ENCODE peak calls at places on chromosomes 6 and 20, in five cellular contexts. One of them, this sample, is unnamed.

GRCh38 chr20:51318058-51318960 is 224.2 kb downstream of the NFATC2 start:
- DNase-seq in CD8-positive, alpha-beta T cell: peak
- DNase-seq in IMR-90: no peak
- DNase-seq in glutamatergic neuron: peak
- DNase-seq in endothelial cell: peak
- DNase-seq in this sample: peak

GRCh38 chr20:25005220-25005619 is 12.7 kb upstream of the APMAP start:
- DNase-seq in CD8-positive, alpha-beta T cell: no peak
- DNase-seq in endothelial cell: no peak
- DNase-seq in IMR-90: peak
- DNase-seq in glutamatergic neuron: no peak
- DNase-seq in this sample: no peak

GRCh38 chr6:136037885-136038460 is 186.5 kb downstream of the PDE7B start:
- DNase-seq in endothelial cell: no peak
- DNase-seq in glutamatergic neuron: no peak
- DNase-seq in IMR-90: peak
- DNase-seq in CD8-positive, alpha-beta T cell: no peak
- DNase-seq in this sample: no peak

GRCh38 chr20:50651676-50652075 is 39.7 kb downstream of the RIPOR3 start:
- DNase-seq in glutamatergic neuron: no peak
- DNase-seq in IMR-90: no peak
- DNase-seq in endothelial cell: no peak
- DNase-seq in CD8-positive, alpha-beta T cell: no peak
- DNase-seq in this sample: no peak

GRCh38 chr20:13035399-13036173 is 26.8 kb downstream of the SPTLC3 start:
- DNase-seq in glutamatergic neuron: no peak
- DNase-seq in IMR-90: no peak
- DNase-seq in CD8-positive, alpha-beta T cell: no peak
- DNase-seq in endothelial cell: no peak
- DNase-seq in this sample: no peak

GRCh38 chr20:47720636-47721427 is 64.4 kb downstream of the SULF2 start:
- DNase-seq in glutamatergic neuron: no peak
- DNase-seq in CD8-positive, alpha-beta T cell: no peak
- DNase-seq in endothelial cell: no peak
- DNase-seq in IMR-90: peak
- DNase-seq in this sample: no peak

GRCh38 chr6:16446241-16446640 is 207.9 kb downstream of the GMPR start:
- DNase-seq in CD8-positive, alpha-beta T cell: no peak
- DNase-seq in IMR-90: no peak
- DNase-seq in endothelial cell: no peak
- DNase-seq in glutamatergic neuron: no peak
- DNase-seq in this sample: no peak

GRCh38 chr6:129393659-129394058 is 316.3 kb downstream of the ARHGAP18 start:
- DNase-seq in IMR-90: no peak
- DNase-seq in CD8-positive, alpha-beta T cell: no peak
- DNase-seq in endothelial cell: no peak
- DNase-seq in glutamatergic neuron: no peak
- DNase-seq in this sample: no peak

GRCh38 chr20:13458860-13459451 is 179.8 kb downstream of the TASP1 start:
- DNase-seq in glutamatergic neuron: peak
- DNase-seq in IMR-90: peak
- DNase-seq in endothelial cell: peak
- DNase-seq in CD8-positive, alpha-beta T cell: no peak
- DNase-seq in this sample: peak

GRCh38 chr6:158560787-158561246 is 926 bp downstream of the TMEM181 start:
- DNase-seq in endothelial cell: no peak
- DNase-seq in IMR-90: no peak
- DNase-seq in CD8-positive, alpha-beta T cell: no peak
- DNase-seq in glutamatergic neuron: no peak
- DNase-seq in this sample: no peak

GRCh38 chr6:127857051-127857637 is 43.7 kb downstream of the THEMIS start:
- DNase-seq in CD8-positive, alpha-beta T cell: no peak
- DNase-seq in glutamatergic neuron: no peak
- DNase-seq in endothelial cell: no peak
- DNase-seq in IMR-90: no peak
- DNase-seq in this sample: no peak

GRCh38 chr6:166488081-166488685 is 98.3 kb downstream of the RAMACL start:
- DNase-seq in endothelial cell: no peak
- DNase-seq in IMR-90: peak
- DNase-seq in glutamatergic neuron: no peak
- DNase-seq in CD8-positive, alpha-beta T cell: peak
- DNase-seq in this sample: peak

GRCh38 chr20:19368351-19368750 is 155.9 kb downstream of the SLC24A3 start:
- DNase-seq in endothelial cell: no peak
- DNase-seq in IMR-90: no peak
- DNase-seq in CD8-positive, alpha-beta T cell: no peak
- DNase-seq in glutamatergic neuron: no peak
- DNase-seq in this sample: no peak

GRCh38 chr6:139591075-139591474 is 216.6 kb upstream of the CITED2 start:
- DNase-seq in IMR-90: peak
- DNase-seq in CD8-positive, alpha-beta T cell: no peak
- DNase-seq in endothelial cell: no peak
- DNase-seq in glutamatergic neuron: no peak
- DNase-seq in this sample: no peak

GRCh38 chr20:56941101-56941686 is 312.1 kb downstream of the TFAP2C start:
- DNase-seq in CD8-positive, alpha-beta T cell: no peak
- DNase-seq in endothelial cell: no peak
- DNase-seq in IMR-90: no peak
- DNase-seq in glutamatergic neuron: no peak
- DNase-seq in this sample: no peak

GRCh38 chr6:162119349-162119748 is 608.2 kb downstream of the PRKN start:
- DNase-seq in endothelial cell: peak
- DNase-seq in CD8-positive, alpha-beta T cell: no peak
- DNase-seq in glutamatergic neuron: no peak
- DNase-seq in IMR-90: no peak
- DNase-seq in this sample: no peak

GRCh38 chr6:166007349-166008263 is 160.0 kb downstream of the TBXT start:
- DNase-seq in IMR-90: peak
- DNase-seq in glutamatergic neuron: no peak
- DNase-seq in CD8-positive, alpha-beta T cell: no peak
- DNase-seq in endothelial cell: no peak
- DNase-seq in this sample: no peak

GRCh38 chr20:37941992-37942391 is 39.1 kb downstream of the VSTM2L start:
- DNase-seq in endothelial cell: no peak
- DNase-seq in glutamatergic neuron: no peak
- DNase-seq in CD8-positive, alpha-beta T cell: no peak
- DNase-seq in IMR-90: no peak
- DNase-seq in this sample: no peak

GRCh38 chr6:37856285-37856684 is 36.8 kb downstream of the ZFAND3 start:
- DNase-seq in CD8-positive, alpha-beta T cell: no peak
- DNase-seq in IMR-90: no peak
- DNase-seq in endothelial cell: no peak
- DNase-seq in glutamatergic neuron: no peak
- DNase-seq in this sample: no peak

GRCh38 chr6:71420693-71421328 is 132.2 kb downstream of the OGFRL1 start:
- DNase-seq in glutamatergic neuron: peak
- DNase-seq in IMR-90: peak
- DNase-seq in CD8-positive, alpha-beta T cell: no peak
- DNase-seq in endothelial cell: peak
- DNase-seq in this sample: peak

GRCh38 chr20:25247666-25248500 is at the start of gene PYGB:
- DNase-seq in glutamatergic neuron: peak
- DNase-seq in endothelial cell: peak
- DNase-seq in IMR-90: peak
- DNase-seq in CD8-positive, alpha-beta T cell: peak
- DNase-seq in this sample: peak

GRCh38 chr6:169938262-169938701 is 186.9 kb downstream of the ERMARD start:
- DNase-seq in CD8-positive, alpha-beta T cell: no peak
- DNase-seq in IMR-90: no peak
- DNase-seq in endothelial cell: no peak
- DNase-seq in glutamatergic neuron: no peak
- DNase-seq in this sample: no peak

GRCh38 chr6:2485116-2485515 is 239.7 kb upstream of the GMDS start:
- DNase-seq in endothelial cell: no peak
- DNase-seq in IMR-90: no peak
- DNase-seq in glutamatergic neuron: no peak
- DNase-seq in CD8-positive, alpha-beta T cell: no peak
- DNase-seq in this sample: no peak

GRCh38 chr6:108164815-108165706 is 761 bp upstream of the NR2E1 start:
- DNase-seq in IMR-90: no peak
- DNase-seq in CD8-positive, alpha-beta T cell: no peak
- DNase-seq in glutamatergic neuron: no peak
- DNase-seq in endothelial cell: no peak
- DNase-seq in this sample: peak

GRCh38 chr6:13355043-13355945 is 27.0 kb upstream of the TBC1D7 start:
- DNase-seq in IMR-90: peak
- DNase-seq in CD8-positive, alpha-beta T cell: no peak
- DNase-seq in glutamatergic neuron: no peak
- DNase-seq in endothelial cell: no peak
- DNase-seq in this sample: no peak

GRCh38 chr20:60729119-60729900 is 522.8 kb upstream of the CDH4 start:
- DNase-seq in IMR-90: no peak
- DNase-seq in CD8-positive, alpha-beta T cell: no peak
- DNase-seq in endothelial cell: no peak
- DNase-seq in glutamatergic neuron: no peak
- DNase-seq in this sample: no peak

DNA sequence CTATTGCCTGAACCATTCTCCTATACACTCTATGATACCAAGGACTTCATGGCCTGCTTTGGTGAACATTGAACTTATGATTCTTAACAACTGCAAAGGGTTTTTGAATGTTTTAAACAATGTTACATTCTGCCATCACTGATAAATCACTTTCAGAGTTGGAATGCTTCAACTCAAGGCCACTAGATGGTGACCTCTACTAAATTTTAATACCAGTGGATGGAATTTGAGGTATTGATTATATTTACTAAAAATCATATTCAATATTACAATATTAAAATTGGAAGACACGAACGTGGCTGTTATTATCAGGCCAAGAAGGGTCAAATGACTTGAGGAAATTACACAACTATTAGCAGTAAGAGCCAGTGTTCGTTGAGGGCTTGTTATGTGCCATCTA is 18.6 kb downstream of the MYCT1 start:
- DNase-seq in endothelial cell: no peak
- DNase-seq in CD8-positive, alpha-beta T cell: no peak
- DNase-seq in IMR-90: no peak
- DNase-seq in glutamatergic neuron: no peak
- DNase-seq in this sample: no peak
- TF ChIP-seq CTCF in endothelial cell: no peak
- TF ChIP-seq CTCF in CD8-positive, alpha-beta T cell: no peak
- TF ChIP-seq CTCF in IMR-90: peak
- TF ChIP-seq CTCF in glutamatergic neuron: no peak
- TF ChIP-seq CTCF in this sample: no peak

GRCh38 chr20:34299925-34300806 is 3.0 kb downstream of the AHCY start:
- DNase-seq in CD8-positive, alpha-beta T cell: no peak
- DNase-seq in endothelial cell: no peak
- DNase-seq in glutamatergic neuron: no peak
- DNase-seq in IMR-90: peak
- DNase-seq in this sample: no peak

GRCh38 chr20:34301587-34302311 is 1.4 kb downstream of the AHCY start:
- DNase-seq in IMR-90: no peak
- DNase-seq in glutamatergic neuron: no peak
- DNase-seq in CD8-positive, alpha-beta T cell: no peak
- DNase-seq in endothelial cell: no peak
- DNase-seq in this sample: no peak

GRCh38 chr20:34302312-34302722 is 838 bp downstream of the AHCY start:
- DNase-seq in glutamatergic neuron: no peak
- DNase-seq in endothelial cell: no peak
- DNase-seq in CD8-positive, alpha-beta T cell: no peak
- DNase-seq in IMR-90: peak
- DNase-seq in this sample: no peak

GRCh38 chr20:34300809-34301586 is 2.2 kb downstream of the AHCY start:
- DNase-seq in IMR-90: no peak
- DNase-seq in endothelial cell: no peak
- DNase-seq in CD8-positive, alpha-beta T cell: no peak
- DNase-seq in glutamatergic neuron: no peak
- DNase-seq in this sample: no peak

GRCh38 chr20:34302723-34303528 is at the start of gene AHCY:
- DNase-seq in CD8-positive, alpha-beta T cell: peak
- DNase-seq in IMR-90: peak
- DNase-seq in glutamatergic neuron: peak
- DNase-seq in endothelial cell: peak
- DNase-seq in this sample: peak
- TF ChIP-seq CTCF in CD8-positive, alpha-beta T cell: no peak
- TF ChIP-seq CTCF in IMR-90: no peak
- TF ChIP-seq CTCF in glutamatergic neuron: peak
- TF ChIP-seq CTCF in endothelial cell: peak
- TF ChIP-seq CTCF in this sample: no peak

DNA sequence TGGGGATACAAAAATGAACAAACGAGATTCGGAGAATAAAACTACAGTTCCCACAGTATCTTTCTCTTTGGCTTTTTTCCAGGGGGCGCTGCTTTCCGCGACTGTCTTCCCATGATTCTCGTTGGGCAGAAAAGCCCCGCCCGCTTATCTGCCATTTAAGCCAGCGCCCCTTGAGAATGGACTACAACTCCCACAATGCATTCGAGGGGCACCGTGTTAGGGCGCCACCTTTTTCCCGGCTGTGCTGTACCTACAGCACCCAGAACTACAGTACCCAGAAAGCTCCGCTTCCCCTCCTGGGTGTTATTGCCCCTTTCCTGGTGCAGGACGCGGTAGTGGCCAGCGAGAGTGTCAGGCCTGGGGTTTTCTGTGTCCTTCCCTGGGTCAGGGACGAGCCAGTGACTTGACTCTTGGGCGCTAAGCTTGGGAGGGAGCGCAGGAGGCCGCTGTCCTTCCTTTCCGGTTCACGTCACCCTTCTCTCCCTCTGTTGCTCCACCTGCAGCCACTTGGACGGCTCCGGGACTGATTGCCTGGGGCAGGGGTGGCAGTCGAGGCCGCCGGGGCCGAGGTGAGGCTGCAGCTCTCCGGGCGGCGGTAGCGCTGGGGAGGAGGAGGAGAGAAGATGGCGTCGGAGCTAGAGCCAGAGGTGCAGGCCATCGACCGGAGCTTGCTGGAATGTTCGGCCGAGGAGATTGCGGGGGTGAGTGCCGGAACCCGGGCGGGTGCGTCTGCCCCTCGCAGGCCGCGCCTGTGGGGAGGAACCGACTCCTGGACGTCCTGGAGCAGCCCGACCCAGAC is at the start of gene UBR2:
- DNase-seq in glutamatergic neuron: peak
- DNase-seq in CD8-positive, alpha-beta T cell: peak
- DNase-seq in IMR-90: peak
- DNase-seq in endothelial cell: peak
- DNase-seq in this sample: peak
- TF ChIP-seq CTCF in glutamatergic neuron: no peak
- TF ChIP-seq CTCF in CD8-positive, alpha-beta T cell: peak
- TF ChIP-seq CTCF in IMR-90: peak
- TF ChIP-seq CTCF in endothelial cell: peak
- TF ChIP-seq CTCF in this sample: peak

GRCh38 chr6:14635195-14635594 is 517.6 kb downstream of the CD83 start:
- DNase-seq in CD8-positive, alpha-beta T cell: peak
- DNase-seq in glutamatergic neuron: no peak
- DNase-seq in IMR-90: no peak
- DNase-seq in endothelial cell: no peak
- DNase-seq in this sample: peak

GRCh38 chr6:14625173-14625895 is 507.8 kb downstream of the CD83 start:
- DNase-seq in CD8-positive, alpha-beta T cell: no peak
- DNase-seq in glutamatergic neuron: no peak
- DNase-seq in IMR-90: no peak
- DNase-seq in endothelial cell: no peak
- DNase-seq in this sample: no peak

GRCh38 chr6:14633453-14633852 is 515.9 kb downstream of the CD83 start:
- DNase-seq in endothelial cell: no peak
- DNase-seq in glutamatergic neuron: no peak
- DNase-seq in IMR-90: no peak
- DNase-seq in CD8-positive, alpha-beta T cell: no peak
- DNase-seq in this sample: no peak

GRCh38 chr6:14634072-14634471 is 516.5 kb downstream of the CD83 start:
- DNase-seq in endothelial cell: no peak
- DNase-seq in IMR-90: no peak
- DNase-seq in CD8-positive, alpha-beta T cell: no peak
- DNase-seq in glutamatergic neuron: no peak
- DNase-seq in this sample: no peak

GRCh38 chr6:14630136-14630535 is 512.6 kb downstream of the CD83 start:
- DNase-seq in glutamatergic neuron: peak
- DNase-seq in IMR-90: no peak
- DNase-seq in CD8-positive, alpha-beta T cell: no peak
- DNase-seq in endothelial cell: no peak
- DNase-seq in this sample: no peak
- TF ChIP-seq CTCF in glutamatergic neuron: no peak
- TF ChIP-seq CTCF in IMR-90: no peak
- TF ChIP-seq CTCF in CD8-positive, alpha-beta T cell: no peak
- TF ChIP-seq CTCF in endothelial cell: no peak
- TF ChIP-seq CTCF in this sample: no peak

This sample was measured in GM10248.